ENCODE peak calls at places on chromosome 12, in seven cellular contexts. Y is thoracic aorta, W is mucosa of descending colon, D is astrocyte of the spinal cord, Z is pancreas, N is fibroblast of lung, P is ovary. O is an unnamed sample.

GRCh38 chr12:14849664-14850063 is 6.3 kb upstream of the ART4 start:
- DNase-seq in Y (no peak), W (no peak), D (peak), Z (no peak), N (peak), P (no peak), O (peak)

GRCh38 chr12:69966839-69967238 is 141.8 kb downstream of the MYRFL start:
- DNase-seq in Y (no peak), W (no peak), D (no peak), Z (no peak), N (no peak), P (no peak), O (no peak)

GRCh38 chr12:43758247-43758727 is 303 bp downstream of the PUS7L start:
- DNase-seq in Y (no peak), W (peak), D (no peak), Z (no peak), N (no peak), P (no peak), O (no peak)

GRCh38 chr12:105226219-105226618 is 9.8 kb downstream of the APPL2 start:
- DNase-seq in Y (peak), W (peak), D (peak), Z (peak), N (peak), P (peak), O (peak)

GRCh38 chr12:85280138-85280983 is at the start of gene ALX1:
- DNase-seq in Y (no peak), W (peak), D (peak), Z (peak), N (peak), P (peak), O (peak)

GRCh38 chr12:95733156-95733825 is 57.3 kb downstream of the NTN4 start:
- DNase-seq in Y (no peak), W (peak), D (peak), Z (no peak), N (peak), P (no peak), O (no peak)

GRCh38 chr12:30779578-30779977 is 24.8 kb upstream of the CAPRIN2 start:
- DNase-seq in Y (no peak), W (no peak), D (no peak), Z (no peak), N (no peak), P (no peak), O (no peak)

GRCh38 chr12:13252616-13253015 is 56.1 kb downstream of the EMP1 start:
- DNase-seq in Y (no peak), W (no peak), D (no peak), Z (no peak), N (no peak), P (no peak), O (no peak)

GRCh38 chr12:57641699-57642442 is 8.9 kb upstream of the B4GALNT1 start:
- DNase-seq in Y (no peak), W (no peak), D (no peak), Z (peak), N (no peak), P (no peak), O (no peak)

GRCh38 chr12:12273291-12273957 is 6.6 kb upstream of the LRP6 start:
- DNase-seq in Y (no peak), W (no peak), D (peak), Z (no peak), N (no peak), P (no peak), O (no peak)

GRCh38 chr12:76337583-76337982 is 10.6 kb downstream of the BBS10 start:
- DNase-seq in Y (no peak), W (no peak), D (peak), Z (no peak), N (peak), P (no peak), O (no peak)

GRCh38 chr12:76282744-76283143 is 65.5 kb downstream of the BBS10 start:
- DNase-seq in Y (no peak), W (no peak), D (no peak), Z (no peak), N (no peak), P (no peak), O (no peak)

GRCh38 chr12:119168721-119169120 is 10.0 kb upstream of the HSPB8 start:
- DNase-seq in Y (no peak), W (no peak), D (no peak), Z (no peak), N (no peak), P (no peak), O (no peak)

GRCh38 chr12:90233168-90234100 is 524.8 kb upstream of the ATP2B1 start:
- DNase-seq in Y (no peak), W (no peak), D (no peak), Z (no peak), N (no peak), P (no peak), O (no peak)

GRCh38 chr12:107019546-107019945 is 32.6 kb upstream of the MTERF2 start:
- DNase-seq in Y (no peak), W (no peak), D (no peak), Z (no peak), N (no peak), P (no peak), O (no peak)

GRCh38 chr12:107079172-107080011 is 14.0 kb downstream of the CRY1 start:
- DNase-seq in Y (no peak), W (peak), D (peak), Z (no peak), N (peak), P (no peak), O (no peak)

GRCh38 chr12:67593041-67593870 is 55.3 kb upstream of the DYRK2 start:
- DNase-seq in Y (no peak), W (peak), D (peak), Z (peak), N (peak), P (no peak), O (no peak)

GRCh38 chr12:113478351-113479011 is 6.8 kb upstream of the LHX5 start:
- DNase-seq in Y (no peak), W (no peak), D (no peak), Z (no peak), N (no peak), P (no peak), O (no peak)

GRCh38 chr12:116672842-116673516 is 64.9 kb downstream of the SPRING1 start:
- DNase-seq in Y (no peak), W (no peak), D (no peak), Z (no peak), N (no peak), P (no peak), O (no peak)

GRCh38 chr12:113049976-113050742 is 6.4 kb upstream of the DTX1 start:
- DNase-seq in Y (no peak), W (peak), D (no peak), Z (no peak), N (no peak), P (no peak), O (no peak)

GRCh38 chr12:73308079-73308478 is 1035.9 kb downstream of the TRHDE start:
- DNase-seq in Y (no peak), W (no peak), D (no peak), Z (no peak), N (no peak), P (no peak), O (no peak)

GRCh38 chr12:21993438-21993981 is 52.3 kb upstream of the ABCC9 start:
- DNase-seq in Y (no peak), W (no peak), D (no peak), Z (no peak), N (no peak), P (no peak), O (no peak)
- H3K4me3 ChIP-seq in Y (no peak), W (no peak), D (no peak), Z (no peak), N (no peak), P (no peak), O (no peak)

DNA sequence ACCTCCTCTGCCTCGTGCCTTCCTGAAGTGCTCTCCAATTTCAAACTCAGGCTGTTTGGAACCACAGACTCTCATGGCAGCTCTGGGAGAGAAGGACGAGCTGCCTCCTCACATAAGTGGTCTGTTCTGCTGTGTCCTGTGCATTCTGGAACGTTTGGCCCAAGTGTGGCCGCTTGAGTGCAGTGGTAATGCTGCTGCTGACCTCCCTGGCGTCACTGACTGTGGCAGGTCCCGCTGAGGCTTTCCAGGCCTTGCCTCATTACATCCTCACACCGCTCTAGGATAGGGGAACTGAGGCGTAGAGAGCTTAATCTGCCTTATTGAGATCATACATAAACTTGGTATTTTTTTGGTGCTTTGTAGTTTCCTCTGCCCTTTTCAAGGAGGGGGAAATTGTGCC is 14.2 kb downstream of the CCDC92 start:
- DNase-seq in Y (no peak), W (no peak), D (no peak), Z (no peak), N (no peak), P (no peak), O (peak)
- H3K4me3 ChIP-seq in Y (no peak), W (no peak), D (no peak), Z (no peak), N (no peak), P (no peak), O (no peak)

GRCh38 chr12:3200032-3200617 is 122.9 kb downstream of the TSPAN9 start:
- DNase-seq in Y (no peak), W (peak), D (peak), Z (no peak), N (peak), P (peak), O (peak)
- H3K4me3 ChIP-seq in Y (peak), W (no peak), D (peak), Z (peak), N (peak), P (peak), O (peak)

GRCh38 chr12:92574046-92574783 is 128.6 kb upstream of the PLEKHG7 start:
- DNase-seq in Y (no peak), W (no peak), D (peak), Z (no peak), N (no peak), P (no peak), O (no peak)
- H3K4me3 ChIP-seq in Y (no peak), W (no peak), D (no peak), Z (no peak), N (no peak), P (no peak), O (no peak)

GRCh38 chr12:6788972-6789905 is at the start of gene CD4:
- DNase-seq in Y (no peak), W (peak), D (no peak), Z (no peak), N (peak), P (no peak), O (peak)

GRCh38 chr12:6791931-6792520 is 2.7 kb downstream of the CD4 start:
- DNase-seq in Y (no peak), W (no peak), D (no peak), Z (no peak), N (no peak), P (no peak), O (no peak)

GRCh38 chr12:6787309-6787708 is 2.0 kb upstream of the CD4 start:
- DNase-seq in Y (no peak), W (no peak), D (no peak), Z (no peak), N (no peak), P (no peak), O (no peak)

GRCh38 chr12:6792522-6793201 is 3.3 kb downstream of the CD4 start:
- DNase-seq in Y (no peak), W (no peak), D (peak), Z (peak), N (no peak), P (no peak), O (no peak)

GRCh38 chr12:6790496-6791150 is 1.3 kb downstream of the CD4 start:
- DNase-seq in Y (no peak), W (no peak), D (no peak), Z (no peak), N (no peak), P (no peak), O (no peak)
- H3K4me3 ChIP-seq in Y (peak), W (no peak), D (no peak), Z (no peak), N (peak), P (no peak), O (no peak)

GRCh38 chr12:3310271-3311026 is 180.6 kb upstream of the PRMT8 start:
- DNase-seq in Y (no peak), W (no peak), D (no peak), Z (no peak), N (no peak), P (no peak), O (no peak)
- H3K4me3 ChIP-seq in Y (no peak), W (no peak), D (no peak), Z (no peak), N (no peak), P (no peak), O (no peak)

GRCh38 chr12:58844161-58844560 is 76.1 kb downstream of the LRIG3 start:
- DNase-seq in Y (no peak), W (no peak), D (no peak), Z (no peak), N (no peak), P (no peak), O (no peak)

GRCh38 chr12:58841058-58841798 is 79.1 kb downstream of the LRIG3 start:
- DNase-seq in Y (no peak), W (no peak), D (no peak), Z (no peak), N (no peak), P (no peak), O (no peak)
- H3K4me3 ChIP-seq in Y (no peak), W (no peak), D (no peak), Z (no peak), N (no peak), P (no peak), O (no peak)

GRCh38 chr12:2053675-2054070 is 886 bp downstream of the CACNA1C start:
- DNase-seq in Y (no peak), W (no peak), D (no peak), Z (no peak), N (peak), P (peak), O (peak)
- H3K4me3 ChIP-seq in Y (peak), W (no peak), D (peak), Z (no peak), N (peak), P (peak), O (peak)

GRCh38 chr12:110676171-110676570 is 12.7 kb downstream of the HVCN1 start:
- DNase-seq in Y (no peak), W (no peak), D (no peak), Z (no peak), N (no peak), P (no peak), O (no peak)

GRCh38 chr12:110677206-110677911 is 11.6 kb downstream of the HVCN1 start:
- DNase-seq in Y (no peak), W (no peak), D (peak), Z (no peak), N (no peak), P (no peak), O (no peak)

GRCh38 chr12:110679201-110679600 is 9.7 kb downstream of the HVCN1 start:
- DNase-seq in Y (no peak), W (no peak), D (no peak), Z (no peak), N (no peak), P (no peak), O (no peak)

GRCh38 chr12:110680032-110680431 is 8.9 kb downstream of the HVCN1 start:
- DNase-seq in Y (no peak), W (no peak), D (no peak), Z (no peak), N (no peak), P (no peak), O (no peak)

DNA sequence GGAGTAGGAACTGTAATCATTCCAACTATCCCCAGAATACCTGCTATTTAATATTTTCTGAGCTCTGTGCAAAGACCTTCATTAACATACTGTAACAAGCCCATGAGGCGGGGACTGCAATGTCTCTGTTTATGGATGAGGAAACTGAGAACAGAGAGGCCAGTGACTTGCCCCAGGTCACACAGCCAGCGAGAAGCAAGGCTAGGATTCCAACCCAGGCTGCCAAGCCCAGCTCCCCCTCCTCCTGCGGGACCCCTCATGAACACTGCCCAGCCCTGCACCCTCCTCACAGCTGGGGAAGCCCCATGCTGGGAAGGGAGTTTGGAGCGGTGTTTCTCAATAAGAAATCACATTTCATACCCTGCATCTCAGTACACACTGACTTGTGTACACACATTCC is 10.9 kb downstream of the HVCN1 start:
- DNase-seq in Y (no peak), W (no peak), D (no peak), Z (no peak), N (no peak), P (no peak), O (no peak)
- H3K4me3 ChIP-seq in Y (no peak), W (no peak), D (no peak), Z (no peak), N (no peak), P (no peak), O (no peak)